ENCODE peak calls at places on chromosomes 6 and 20, in eight cellular contexts. X is T1000; D is nephron progenitor cell; Z is H7; B is A172; Y is activated CD4-positive, alpha-beta T cell treated with anti-CD3 and anti-CD28 coated beads, Interleukin-2, amount 50 U/mL, for 1 hour; A is AG09309; S is stimulated activated CD4-positive, alpha-beta T cell treated with anti-CD3 and anti-CD28 coated beads, Interleukin-4, amount 100 ng/mL, for 4 hours. L is an unnamed sample.

GRCh38 chr6:41581381-41581991 is 35.3 kb downstream of the FOXP4 start:
- DNase-seq in X (peak), D (no peak), Z (no peak), B (peak), Y (no peak), A (no peak), S (no peak), L (no peak)

GRCh38 chr6:25899580-25900408 is 25.8 kb upstream of the SLC17A3 start:
- DNase-seq in X (no peak), D (no peak), Z (no peak), B (no peak), Y (no peak), A (no peak), S (no peak), L (no peak)

GRCh38 chr6:170439366-170440351 is 113.4 kb downstream of the PSMB1 start:
- DNase-seq in X (no peak), D (no peak), Z (peak), B (peak), Y (no peak), A (no peak), S (no peak), L (no peak)

GRCh38 chr6:166989427-166990034 is 9.7 kb upstream of the CEP43 start:
- DNase-seq in X (no peak), D (no peak), Z (no peak), B (peak), Y (peak), A (no peak), S (peak), L (no peak)

GRCh38 chr6:10526156-10526555 is 5.0 kb downstream of the GCNT2 start:
- DNase-seq in X (no peak), D (no peak), Z (no peak), B (peak), Y (no peak), A (no peak), S (no peak), L (no peak)

GRCh38 chr6:125794342-125795137 is 3.8 kb downstream of the NCOA7 start:
- DNase-seq in X (no peak), D (no peak), Z (no peak), B (no peak), Y (no peak), A (no peak), S (no peak), L (no peak)

GRCh38 chr20:22717466-22717865 is 133.1 kb upstream of the FOXA2 start:
- DNase-seq in X (no peak), D (no peak), Z (no peak), B (peak), Y (no peak), A (no peak), S (no peak), L (no peak)

GRCh38 chr6:25541228-25541627 is 110.8 kb upstream of the SCGN start:
- DNase-seq in X (no peak), D (no peak), Z (no peak), B (no peak), Y (no peak), A (no peak), S (no peak), L (no peak)

GRCh38 chr6:11350294-11350693 is 117.8 kb upstream of the NEDD9 start:
- DNase-seq in X (no peak), D (no peak), Z (no peak), B (no peak), Y (no peak), A (peak), S (no peak), L (no peak)

GRCh38 chr6:109295109-109295765 is 87.0 kb downstream of the CD164 start:
- DNase-seq in X (no peak), D (no peak), Z (no peak), B (no peak), Y (no peak), A (no peak), S (no peak), L (no peak)

GRCh38 chr20:20734475-20734948 is 22.1 kb upstream of the RALGAPA2 start:
- DNase-seq in X (no peak), D (no peak), Z (no peak), B (no peak), Y (no peak), A (no peak), S (no peak), L (no peak)

GRCh38 chr20:61924858-61925554 is 140.7 kb downstream of the TAF4 start:
- DNase-seq in X (no peak), D (no peak), Z (peak), B (no peak), Y (no peak), A (no peak), S (no peak), L (no peak)

GRCh38 chr6:150622941-150623874 is 23.5 kb downstream of the PLEKHG1 start:
- DNase-seq in X (no peak), D (no peak), Z (no peak), B (no peak), Y (no peak), A (no peak), S (no peak), L (peak)

GRCh38 chr20:50191566-50192363 is 1.1 kb downstream of the CEBPB start:
- DNase-seq in X (no peak), D (peak), Z (peak), B (peak), Y (peak), A (no peak), S (no peak), L (peak)

GRCh38 chr6:16205377-16206144 is 32.8 kb upstream of the GMPR start:
- DNase-seq in X (peak), D (peak), Z (no peak), B (no peak), Y (no peak), A (peak), S (no peak), L (no peak)

GRCh38 chr6:111087106-111087835 is at the start of gene SLC16A10:
- DNase-seq in X (peak), D (peak), Z (peak), B (peak), Y (peak), A (no peak), S (peak), L (peak)

GRCh38 chr20:12358655-12359009 is 440.9 kb downstream of the BTBD3 start:
- DNase-seq in X (no peak), D (no peak), Z (no peak), B (no peak), Y (no peak), A (no peak), S (no peak), L (no peak)

GRCh38 chr6:51349866-51350265 is 531.2 kb downstream of the TFAP2B start:
- DNase-seq in X (no peak), D (no peak), Z (no peak), B (no peak), Y (no peak), A (no peak), S (no peak), L (no peak)

GRCh38 chr6:123323419-123324329 is 313.1 kb downstream of the TRDN start:
- DNase-seq in X (no peak), D (no peak), Z (no peak), B (peak), Y (no peak), A (no peak), S (no peak), L (no peak)

GRCh38 chr6:106858653-106859092 is 115.9 kb downstream of the CD24 start:
- DNase-seq in X (peak), D (no peak), Z (no peak), B (peak), Y (no peak), A (peak), S (no peak), L (no peak)

GRCh38 chr20:61846074-61846473 is 219.6 kb downstream of the TAF4 start:
- DNase-seq in X (no peak), D (no peak), Z (no peak), B (no peak), Y (no peak), A (no peak), S (no peak), L (no peak)

GRCh38 chr6:157184202-157185015 is 138.9 kb downstream of the TMEM242 start:
- DNase-seq in X (peak), D (peak), Z (peak), B (peak), Y (peak), A (no peak), S (peak), L (peak)

GRCh38 chr20:3115190-3116107 is 30.9 kb upstream of the AVP start:
- DNase-seq in X (no peak), D (peak), Z (peak), B (peak), Y (peak), A (peak), S (no peak), L (no peak)

GRCh38 chr6:88823998-88824397 is 139.4 kb downstream of the RNGTT start:
- DNase-seq in X (no peak), D (no peak), Z (no peak), B (peak), Y (no peak), A (peak), S (no peak), L (no peak)

GRCh38 chr20:57350086-57350710 is 857 bp upstream of the RAE1 start:
- DNase-seq in X (no peak), D (no peak), Z (no peak), B (no peak), Y (no peak), A (peak), S (no peak), L (no peak)

GRCh38 chr6:44265003-44265842 is at the start of gene NFKBIE:
- DNase-seq in X (peak), D (peak), Z (peak), B (peak), Y (peak), A (peak), S (peak), L (peak)

GRCh38 chr6:170137176-170137891 is 153.5 kb downstream of the DLL1 start:
- DNase-seq in X (no peak), D (no peak), Z (no peak), B (no peak), Y (no peak), A (no peak), S (no peak), L (peak)

GRCh38 chr6:95576621-95577316 is 566 bp upstream of the MANEA start:
- DNase-seq in X (no peak), D (no peak), Z (no peak), B (peak), Y (no peak), A (no peak), S (no peak), L (no peak)

GRCh38 chr6:26459023-26459810 is 1.5 kb downstream of the BTN2A1 start:
- DNase-seq in X (no peak), D (no peak), Z (no peak), B (no peak), Y (no peak), A (no peak), S (no peak), L (no peak)

GRCh38 chr6:34001706-34002645 is 143.9 kb downstream of the GRM4 start:
- DNase-seq in X (no peak), D (no peak), Z (no peak), B (no peak), Y (no peak), A (no peak), S (no peak), L (no peak)

GRCh38 chr20:1802385-1803215 is 92.6 kb upstream of the SIRPA start:
- DNase-seq in X (peak), D (peak), Z (peak), B (no peak), Y (peak), A (no peak), S (peak), L (peak)

GRCh38 chr6:17021539-17021889 is 80.3 kb upstream of the STMND1 start:
- DNase-seq in X (no peak), D (no peak), Z (no peak), B (no peak), Y (no peak), A (no peak), S (no peak), L (no peak)

GRCh38 chr20:59205044-59205443 is 41.4 kb downstream of the ZNF831 start:
- DNase-seq in X (no peak), D (no peak), Z (no peak), B (no peak), Y (no peak), A (no peak), S (no peak), L (no peak)

GRCh38 chr6:154301086-154301625 is 55.4 kb downstream of the IPCEF1 start:
- DNase-seq in X (no peak), D (no peak), Z (no peak), B (peak), Y (no peak), A (no peak), S (no peak), L (no peak)